ENCODE peak calls at places on chromosome 18, in seven cellular contexts. N is uterus; D is aorta; V is heart left ventricle; K is sigmoid colon; Y is spleen; G is CD8-positive, alpha-beta T cell. A is an unnamed sample. For H3K4me1, the result is how much of the 10 kb centered on the place peaks cover.

GRCh38 chr18:1585881-1586488 is 681.3 kb downstream of the ADCYAP1 start:
- DNase-seq in N (no peak), D (no peak), V (no peak), K (no peak), Y (no peak), G (no peak), A (no peak)

GRCh38 chr18:45954070-45954712 is 12.9 kb downstream of the EPG5 start:
- DNase-seq in N (no peak), D (no peak), V (no peak), K (no peak), Y (no peak), G (no peak), A (no peak)

GRCh38 chr18:34707670-34708069 is 2.4 kb upstream of the DTNA start:
- DNase-seq in N (peak), D (no peak), V (peak), K (peak), Y (no peak), G (no peak), A (no peak)

GRCh38 chr18:59881728-59882685 is 17.8 kb upstream of the PMAIP1 start:
- DNase-seq in N (no peak), D (no peak), V (no peak), K (no peak), Y (no peak), G (no peak), A (no peak)

GRCh38 chr18:56678836-56679565 is 27.8 kb downstream of the WDR7 start:
- DNase-seq in N (no peak), D (no peak), V (no peak), K (no peak), Y (no peak), G (no peak), A (no peak)

GRCh38 chr18:54712315-54712714 is 116.0 kb upstream of the RAB27B start:
- DNase-seq in N (no peak), D (no peak), V (no peak), K (no peak), Y (no peak), G (no peak), A (no peak)

GRCh38 chr18:54162431-54162830 is 62.0 kb downstream of the MBD2 start:
- DNase-seq in N (no peak), D (no peak), V (no peak), K (no peak), Y (no peak), G (no peak), A (no peak)

GRCh38 chr18:55351980-55352714 is 235.8 kb downstream of the TCF4 start:
- DNase-seq in N (no peak), D (no peak), V (no peak), K (no peak), Y (no peak), G (no peak), A (no peak)

GRCh38 chr18:40215981-40216380 is 1739.1 kb upstream of the PIK3C3 start:
- DNase-seq in N (no peak), D (no peak), V (no peak), K (no peak), Y (no peak), G (no peak), A (no peak)

GRCh38 chr18:46407471-46408166 is 249.4 kb downstream of the LOXHD1 start:
- DNase-seq in N (no peak), D (no peak), V (peak), K (peak), Y (no peak), G (no peak), A (no peak)

GRCh38 chr18:32315881-32316280 is 126.0 kb downstream of the MEP1B start:
- DNase-seq in N (no peak), D (no peak), V (no peak), K (no peak), Y (no peak), G (no peak), A (no peak)

GRCh38 chr18:4264347-4264791 is 190.7 kb downstream of the DLGAP1 start:
- DNase-seq in N (no peak), D (no peak), V (peak), K (no peak), Y (no peak), G (no peak), A (no peak)

GRCh38 chr18:79598046-79598884 is 81.3 kb upstream of the CTDP1 start:
- DNase-seq in N (peak), D (peak), V (peak), K (peak), Y (peak), G (no peak), A (no peak)

GRCh38 chr18:78073275-78073674 is 823.6 kb downstream of the GALR1 start:
- DNase-seq in N (no peak), D (no peak), V (no peak), K (no peak), Y (no peak), G (no peak), A (no peak)

GRCh38 chr18:37537868-37538525 is 27.6 kb downstream of the CELF4 start:
- DNase-seq in N (peak), D (peak), V (peak), K (peak), Y (peak), G (no peak), A (no peak)

GRCh38 chr18:58223717-58224424 is 179.8 kb downstream of the NEDD4L start:
- DNase-seq in N (no peak), D (no peak), V (peak), K (no peak), Y (no peak), G (no peak), A (no peak)

GRCh38 chr18:48836806-48837615 is 113.8 kb downstream of the SMAD7 start:
- DNase-seq in N (no peak), D (peak), V (no peak), K (peak), Y (peak), G (no peak), A (no peak)
- H3K4me1 ChIP-seq in N (under half), D (under half), V (half or more), K (under half), Y (half or more), G (half or more), A (half or more)

DNA sequence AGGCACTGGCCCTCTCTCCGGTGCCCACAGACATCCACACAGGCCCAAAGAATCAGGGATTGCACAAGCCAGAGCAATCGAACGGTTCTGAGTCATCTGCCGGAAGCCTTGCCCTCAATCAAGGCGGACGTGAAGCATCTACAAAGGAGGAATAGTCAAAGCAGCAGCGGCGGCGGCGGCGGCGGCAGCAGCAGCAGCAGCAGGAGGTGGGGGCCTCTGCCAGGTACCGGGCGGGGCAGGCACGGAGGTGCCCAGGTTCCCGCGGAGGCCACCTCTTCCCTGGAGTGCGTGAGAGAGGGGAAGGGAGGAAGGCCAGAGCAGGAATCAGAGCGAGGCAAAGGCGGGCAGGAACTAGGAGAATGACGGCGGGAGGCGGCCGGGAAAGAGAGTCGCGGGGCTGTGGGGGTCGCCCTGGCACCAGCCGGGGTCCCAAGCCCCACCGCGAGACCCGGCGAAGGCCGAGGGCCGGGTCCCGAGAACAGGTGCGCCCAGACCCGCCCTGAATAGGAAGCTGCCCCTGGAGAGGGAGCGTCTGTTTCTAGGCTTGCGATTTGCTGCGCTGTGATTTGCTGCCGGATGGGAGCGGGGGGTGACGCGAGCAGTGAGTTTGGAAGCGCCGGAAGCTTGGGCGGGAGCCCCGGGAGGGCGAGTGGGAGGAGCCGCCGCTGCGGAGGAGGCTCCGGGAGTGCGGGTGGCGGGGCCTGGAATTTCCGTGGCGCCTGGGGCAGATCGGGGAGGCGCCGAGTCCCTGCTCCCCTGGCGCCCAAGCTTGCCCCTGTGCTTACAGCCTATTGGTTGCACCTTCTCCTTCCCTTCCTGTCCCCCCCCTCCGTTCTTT is at the start of gene SERPINB8:
- DNase-seq in N (peak), D (peak), V (peak), K (peak), Y (peak), G (peak), A (no peak)
- H3K27ac ChIP-seq in N (peak), D (peak), V (peak), K (peak), Y (peak), G (peak), A (peak)

GRCh38 chr18:75362435-75362834 is 65.1 kb downstream of the SMIM21 start:
- DNase-seq in N (no peak), D (no peak), V (no peak), K (no peak), Y (no peak), G (no peak), A (no peak)
- H3K4me1 ChIP-seq in N (under half), D (under half), V (under half), K (under half), Y (under half), G (under half), A (under half)

DNA sequence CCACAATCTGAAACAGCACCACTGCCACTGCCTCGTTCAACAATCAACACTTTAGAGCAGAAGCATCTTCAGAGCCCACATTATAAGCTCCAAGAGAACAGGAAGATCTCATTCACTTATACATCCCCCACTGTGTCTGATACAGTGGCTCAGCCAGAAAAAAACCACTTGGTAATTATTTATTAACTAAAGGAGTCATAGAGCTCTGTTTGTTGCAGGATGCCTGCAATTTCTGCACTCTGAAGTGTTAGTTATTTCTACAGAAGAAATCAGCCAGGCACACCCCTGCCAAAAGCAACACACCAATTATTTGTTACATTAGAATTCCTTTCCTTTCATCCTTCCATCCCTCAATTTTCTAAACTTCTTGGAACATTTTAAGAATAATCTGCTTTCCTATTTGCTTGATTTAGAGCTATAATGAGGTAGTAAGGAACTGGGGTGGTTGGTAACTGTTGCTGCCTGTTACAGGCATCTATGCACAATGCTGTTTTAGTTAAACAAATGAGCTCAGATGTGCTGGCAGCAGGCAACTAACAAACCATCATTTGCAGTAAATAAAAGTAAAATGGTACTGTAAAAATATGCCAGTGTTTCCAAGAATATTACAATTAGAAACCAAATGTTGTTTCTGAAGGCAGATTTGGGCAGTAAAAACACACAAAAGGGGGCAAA is 59.9 kb downstream of the DYM start:
- DNase-seq in N (no peak), D (no peak), V (no peak), K (no peak), Y (no peak), G (no peak), A (no peak)
- H3K27ac ChIP-seq in N (no peak), D (no peak), V (no peak), K (peak), Y (no peak), G (no peak), A (no peak)

GRCh38 chr18:7901657-7902056 is 334.5 kb downstream of the PTPRM start:
- DNase-seq in N (no peak), D (no peak), V (no peak), K (no peak), Y (no peak), G (no peak), A (no peak)
- H3K4me1 ChIP-seq in N (under half), D (under half), V (under half), K (under half), Y (under half), G (under half), A (under half)

GRCh38 chr18:74171910-74172606 is 23.7 kb downstream of the TIMM21 start:
- DNase-seq in N (no peak), D (no peak), V (no peak), K (no peak), Y (no peak), G (no peak), A (no peak)
- H3K27ac ChIP-seq in N (no peak), D (no peak), V (no peak), K (no peak), Y (no peak), G (no peak), A (no peak)

GRCh38 chr18:11994708-11995444 is 13.6 kb downstream of the IMPA2 start:
- DNase-seq in N (no peak), D (peak), V (no peak), K (peak), Y (peak), G (no peak), A (no peak)
- H3K4me1 ChIP-seq in N (under half), D (under half), V (under half), K (under half), Y (under half), G (under half), A (half or more)

GRCh38 chr18:23572570-23572969 is 13.7 kb downstream of the NPC1 start:
- DNase-seq in N (no peak), D (no peak), V (no peak), K (no peak), Y (no peak), G (no peak), A (no peak)

GRCh38 chr18:23572012-23572411 is 14.3 kb downstream of the NPC1 start:
- DNase-seq in N (no peak), D (no peak), V (no peak), K (no peak), Y (no peak), G (no peak), A (no peak)

GRCh38 chr18:23573948-23574431 is 12.3 kb downstream of the NPC1 start:
- DNase-seq in N (peak), D (no peak), V (no peak), K (no peak), Y (no peak), G (peak), A (no peak)

GRCh38 chr18:23574611-23575308 is 11.5 kb downstream of the NPC1 start:
- DNase-seq in N (no peak), D (no peak), V (no peak), K (no peak), Y (no peak), G (no peak), A (no peak)

DNA sequence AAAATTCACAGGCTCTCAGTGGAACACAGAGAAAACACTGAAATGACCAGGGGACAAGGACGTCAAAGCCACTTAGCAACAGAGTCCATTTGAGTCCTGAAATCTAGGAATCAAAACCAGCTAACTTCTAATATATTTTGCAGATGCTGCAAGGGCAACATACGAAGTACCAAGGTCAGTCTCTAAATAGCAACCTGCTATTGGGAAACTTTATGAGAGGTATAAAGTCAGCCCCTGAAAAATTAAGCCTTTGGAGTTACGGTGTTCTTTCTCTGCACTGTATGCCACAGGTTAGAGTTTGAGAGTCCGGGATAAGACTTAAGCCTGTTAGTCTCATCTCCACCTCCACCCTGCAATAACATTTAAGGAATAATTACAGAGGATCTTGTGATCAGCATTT is 13.3 kb downstream of the NPC1 start:
- DNase-seq in N (no peak), D (no peak), V (no peak), K (no peak), Y (no peak), G (no peak), A (no peak)
- H3K27ac ChIP-seq in N (no peak), D (no peak), V (peak), K (no peak), Y (peak), G (peak), A (peak)

DNA sequence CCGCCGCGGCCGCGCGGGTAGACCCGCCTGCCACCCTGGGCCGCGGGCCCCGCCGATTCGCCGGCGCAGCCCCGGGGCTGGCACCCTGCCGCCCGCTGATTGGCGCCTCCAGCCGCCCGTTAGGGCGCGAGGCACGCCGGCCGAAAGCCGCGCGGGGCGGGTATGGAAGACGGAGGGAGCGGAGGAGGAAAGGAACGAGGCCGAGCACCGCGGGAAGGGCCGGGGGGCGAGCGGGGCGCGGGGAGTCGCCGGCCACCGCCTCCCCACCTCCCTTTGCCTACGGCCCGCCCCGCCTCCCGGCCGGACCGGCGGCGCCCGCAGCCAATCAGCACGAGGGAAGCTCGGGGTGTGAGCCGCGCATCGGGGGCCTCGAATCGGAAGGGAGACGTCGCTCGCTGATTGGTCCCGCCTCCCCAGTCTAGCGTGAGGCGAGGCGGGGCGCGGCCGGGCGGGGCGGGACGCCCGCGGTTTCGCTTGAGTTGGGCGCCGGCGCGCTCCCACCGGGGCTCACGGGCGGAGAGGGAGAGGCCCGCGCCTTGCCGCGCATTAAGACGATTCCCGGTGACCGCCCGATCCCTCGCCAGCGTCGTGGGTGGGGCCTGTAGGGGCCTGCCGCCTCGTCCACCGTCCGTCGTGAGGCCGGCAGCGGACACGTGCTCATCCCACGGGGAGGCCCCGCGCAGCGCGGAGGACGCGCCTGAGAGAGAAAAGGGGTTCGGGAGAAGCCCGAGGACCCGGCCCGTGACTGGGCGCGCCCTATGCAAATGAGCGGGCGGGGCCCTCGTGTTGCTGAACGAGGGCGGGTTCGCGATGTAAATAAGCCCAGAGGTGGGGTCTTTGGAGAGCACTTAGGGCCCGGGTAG is 616 bp upstream of the SMAD2 start:
- DNase-seq in N (peak), D (peak), V (peak), K (peak), Y (peak), G (peak), A (no peak)
- H3K4me1 ChIP-seq in N (under half), D (under half), V (half or more), K (under half), Y (half or more), G (under half), A (under half)